ENCODE peak calls at places on chromosomes 7 and 10, in ten cellular contexts. W, Y, F, E, O, Q, T, M, P and R are unnamed samples. For H3K9me3, the result is how much of the 10 kb centered on the place peaks cover.

GRCh38 chr7:138325434-138325833 is 134.6 kb upstream of the TRIM24 start:
- DNase-seq in W (no peak), Y (no peak), F (no peak), E (no peak), O (no peak), Q (no peak), T (no peak), M (no peak), P (no peak), R (no peak)

GRCh38 chr7:31058688-31059087 is 6.6 kb downstream of the ADCYAP1R1 start:
- DNase-seq in W (no peak), Y (no peak), F (no peak), E (no peak), O (no peak), Q (no peak), T (no peak), M (no peak), P (no peak), R (no peak)

GRCh38 chr7:69550991-69551390 is 47.3 kb upstream of the AUTS2 start:
- DNase-seq in W (no peak), Y (no peak), F (no peak), E (no peak), O (no peak), Q (no peak), T (no peak), M (no peak), P (no peak), R (no peak)

GRCh38 chr7:142956951-142957623 is 5.1 kb downstream of the KEL start:
- DNase-seq in W (no peak), Y (no peak), F (no peak), E (no peak), O (no peak), Q (no peak), T (no peak), M (no peak), P (no peak), R (no peak)

GRCh38 chr10:49761201-49761788 is 828 bp downstream of the OGDHL start:
- DNase-seq in W (no peak), Y (no peak), F (no peak), E (no peak), O (no peak), Q (no peak), T (peak), M (no peak), P (no peak), R (no peak)

GRCh38 chr7:100493476-100494264 is 9.9 kb downstream of the NYAP1 start:
- DNase-seq in W (no peak), Y (peak), F (peak), E (no peak), O (no peak), Q (no peak), T (peak), M (peak), P (no peak), R (peak)

GRCh38 chr7:152392254-152392653 is 43.5 kb downstream of the KMT2C start:
- DNase-seq in W (no peak), Y (no peak), F (no peak), E (no peak), O (no peak), Q (no peak), T (no peak), M (no peak), P (no peak), R (no peak)

GRCh38 chr7:105224884-105225651 is 163.7 kb downstream of the SRPK2 start:
- DNase-seq in W (no peak), Y (no peak), F (no peak), E (no peak), O (no peak), Q (no peak), T (no peak), M (no peak), P (peak), R (no peak)

GRCh38 chr7:45026984-45027773 is 27.2 kb downstream of the CCM2 start:
- DNase-seq in W (no peak), Y (peak), F (no peak), E (no peak), O (no peak), Q (no peak), T (no peak), M (no peak), P (peak), R (peak)

DNA sequence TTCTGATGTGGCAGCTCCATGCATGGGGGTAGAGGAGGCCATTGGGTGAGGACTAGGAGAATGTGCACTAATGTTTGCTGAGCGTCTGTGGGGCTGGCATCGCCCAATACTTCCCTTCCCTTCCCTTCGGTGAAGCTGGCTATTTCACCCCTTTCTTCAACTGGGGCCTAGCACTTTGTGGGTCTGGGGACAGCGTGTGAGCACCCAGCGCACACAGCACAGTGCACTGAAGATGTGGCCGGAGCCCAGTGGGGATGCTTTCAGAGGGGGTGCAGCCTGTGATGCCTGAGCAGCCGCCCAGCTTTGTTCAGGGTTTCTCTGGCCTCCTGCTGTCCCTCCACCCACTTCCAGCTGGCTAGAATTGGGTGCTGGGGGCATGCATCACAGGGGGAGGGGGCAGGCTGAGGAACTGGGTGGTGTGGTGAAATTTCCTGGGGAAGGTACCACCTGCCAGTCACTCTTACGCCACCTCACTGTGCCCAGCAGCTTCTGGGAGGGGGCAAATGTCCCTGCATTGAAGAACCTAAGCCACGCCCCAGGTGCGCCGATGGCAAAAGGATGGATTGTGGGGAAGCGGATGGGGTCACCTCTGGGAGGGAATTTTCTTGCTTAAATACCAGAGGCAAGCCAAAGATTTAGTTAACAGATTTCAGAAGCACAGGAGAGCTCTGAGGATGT is 45.5 kb downstream of the CLEC2L start:
- DNase-seq in W (no peak), Y (no peak), F (no peak), E (no peak), O (no peak), Q (no peak), T (no peak), M (no peak), P (no peak), R (no peak)
- H3K9me3 ChIP-seq in W (under half), Y (under half), F (under half), E (under half), O (under half), Q (under half), T (under half), M (under half), P (under half), R (under half)

DNA sequence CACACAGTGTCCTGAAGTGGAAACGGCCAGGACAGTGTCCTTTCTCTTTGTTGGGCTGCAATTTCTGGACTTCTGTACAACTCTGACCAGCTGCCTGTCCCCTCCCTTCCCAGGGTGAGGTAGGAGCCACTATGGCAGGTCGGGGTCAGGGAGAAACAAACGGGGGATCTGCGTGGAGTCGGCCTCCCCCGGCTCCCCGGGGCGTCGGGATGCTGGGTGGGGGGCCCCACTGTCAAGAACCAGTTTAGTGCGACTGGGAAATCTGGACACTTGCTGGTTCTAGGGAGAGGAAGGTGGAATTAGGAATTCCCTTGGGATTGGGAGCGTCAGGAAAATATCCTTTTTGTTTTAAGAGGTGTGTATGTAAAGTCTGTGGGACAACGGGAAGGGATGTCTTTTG is 567 bp downstream of the SYCE1 start:
- DNase-seq in W (no peak), Y (no peak), F (no peak), E (no peak), O (no peak), Q (no peak), T (no peak), M (no peak), P (no peak), R (no peak)
- H3K9me3 ChIP-seq in W (under half), Y (under half), F (under half), E (under half), O (under half), Q (under half), T (under half), M (under half), P (under half), R (under half)

GRCh38 chr7:2198760-2199159 is 34.0 kb downstream of the MAD1L1 start:
- DNase-seq in W (no peak), Y (no peak), F (no peak), E (no peak), O (no peak), Q (no peak), T (no peak), M (no peak), P (no peak), R (no peak)

GRCh38 chr7:2197436-2198155 is 35.1 kb downstream of the MAD1L1 start:
- DNase-seq in W (no peak), Y (no peak), F (no peak), E (no peak), O (no peak), Q (no peak), T (no peak), M (no peak), P (no peak), R (no peak)

GRCh38 chr7:2196381-2197378 is 36.1 kb downstream of the MAD1L1 start:
- DNase-seq in W (no peak), Y (no peak), F (no peak), E (no peak), O (no peak), Q (no peak), T (no peak), M (no peak), P (no peak), R (no peak)

GRCh38 chr7:2199528-2199927 is 33.2 kb downstream of the MAD1L1 start:
- DNase-seq in W (no peak), Y (no peak), F (no peak), E (no peak), O (no peak), Q (no peak), T (no peak), M (no peak), P (no peak), R (no peak)

DNA sequence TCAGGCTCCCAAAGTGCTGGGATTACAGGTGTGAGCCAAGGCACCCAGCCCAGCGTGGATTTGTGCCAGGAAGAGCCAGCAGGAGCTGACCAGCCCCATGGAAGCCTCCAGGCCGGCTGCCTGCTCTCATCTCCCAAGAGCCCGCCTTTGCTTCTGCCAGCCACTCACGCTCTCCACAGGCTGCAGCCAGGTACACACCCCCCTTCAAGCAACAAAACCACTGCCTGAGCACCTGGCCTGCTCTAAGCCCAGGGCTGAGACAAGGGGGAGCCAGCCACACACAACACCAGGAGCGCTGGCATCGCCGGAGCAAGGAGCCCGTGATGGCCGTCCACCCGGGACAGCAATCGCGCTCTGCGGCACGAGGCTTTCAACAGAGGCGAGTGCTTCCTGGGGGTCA is 34.5 kb downstream of the MAD1L1 start:
- DNase-seq in W (no peak), Y (no peak), F (no peak), E (no peak), O (no peak), Q (no peak), T (no peak), M (no peak), P (no peak), R (no peak)
- H3K9me3 ChIP-seq in W (under half), Y (under half), F (under half), E (under half), O (under half), Q (under half), T (under half), M (under half), P (under half), R (under half)

DNA sequence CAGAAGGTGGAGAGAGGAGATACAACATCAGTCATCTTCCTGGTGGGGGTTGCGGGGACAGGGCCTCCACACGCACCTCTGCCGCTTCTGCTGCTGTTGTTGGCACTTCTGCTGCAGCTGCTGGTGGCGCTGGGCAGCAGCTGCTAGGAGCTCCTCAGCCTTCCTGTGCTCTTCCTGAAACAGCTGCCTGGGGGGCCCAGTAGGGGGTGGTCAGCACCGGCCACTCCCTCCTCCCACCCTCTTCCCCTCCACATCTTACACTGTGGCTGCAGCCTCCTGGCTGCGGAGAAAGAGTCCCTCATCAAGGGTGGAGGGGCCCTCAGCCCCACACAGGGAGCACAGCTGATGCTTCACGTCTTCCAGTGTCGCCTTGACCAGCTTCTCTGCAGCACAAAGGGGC is 9.9 kb downstream of the SYCE1 start:
- DNase-seq in W (no peak), Y (no peak), F (no peak), E (no peak), O (no peak), Q (no peak), T (no peak), M (no peak), P (no peak), R (no peak)
- H3K9me3 ChIP-seq in W (under half), Y (under half), F (under half), E (under half), O (under half), Q (under half), T (under half), M (under half), P (under half), R (under half)